ENCODE peak calls at places on chromosomes 6 and 20, in four cellular contexts. One of them, this sample, is unnamed.

GRCh38 chr6:104689551-104690205 is 170.0 kb downstream of the HACE1 start:
- DNase-seq in HepG2: no peak
- DNase-seq in SJSA1: peak; percentile 6
- DNase-seq in tibial nerve: no peak
- DNase-seq in this sample: no peak

GRCh38 chr6:165822501-165822900 is 159.5 kb upstream of the PDE10A start:
- DNase-seq in SJSA1: no peak
- DNase-seq in HepG2: no peak
- DNase-seq in tibial nerve: no peak
- DNase-seq in this sample: no peak

GRCh38 chr6:139308936-139309603 is 17.3 kb upstream of the TXLNB start:
- DNase-seq in tibial nerve: no peak
- DNase-seq in HepG2: peak; percentile 72
- DNase-seq in SJSA1: no peak
- DNase-seq in this sample: no peak

GRCh38 chr6:139325686-139326085 is 33.9 kb upstream of the TXLNB start:
- DNase-seq in HepG2: no peak
- DNase-seq in tibial nerve: no peak
- DNase-seq in SJSA1: no peak
- DNase-seq in this sample: no peak

GRCh38 chr6:157798851-157799250 is 24.2 kb upstream of the SNX9 start:
- DNase-seq in HepG2: no peak
- DNase-seq in tibial nerve: no peak
- DNase-seq in SJSA1: no peak
- DNase-seq in this sample: no peak

GRCh38 chr6:148343383-148343782 is 745 bp downstream of the SASH1 start:
- DNase-seq in HepG2: no peak
- DNase-seq in tibial nerve: no peak
- DNase-seq in SJSA1: peak; percentile 64
- DNase-seq in this sample: no peak

GRCh38 chr6:617485-618100 is 39.3 kb downstream of the HUS1B start:
- DNase-seq in HepG2: no peak
- DNase-seq in SJSA1: peak; percentile 12
- DNase-seq in tibial nerve: no peak
- DNase-seq in this sample: no peak

GRCh38 chr20:25191689-25192088 is 3.8 kb upstream of the ENTPD6 start:
- DNase-seq in SJSA1: no peak
- DNase-seq in tibial nerve: no peak
- DNase-seq in HepG2: no peak
- DNase-seq in this sample: no peak

GRCh38 chr6:107658920-107659879 is 164.9 kb downstream of the SCML4 start:
- DNase-seq in HepG2: peak; percentile 44
- DNase-seq in tibial nerve: no peak
- DNase-seq in SJSA1: no peak
- DNase-seq in this sample: no peak

DNA sequence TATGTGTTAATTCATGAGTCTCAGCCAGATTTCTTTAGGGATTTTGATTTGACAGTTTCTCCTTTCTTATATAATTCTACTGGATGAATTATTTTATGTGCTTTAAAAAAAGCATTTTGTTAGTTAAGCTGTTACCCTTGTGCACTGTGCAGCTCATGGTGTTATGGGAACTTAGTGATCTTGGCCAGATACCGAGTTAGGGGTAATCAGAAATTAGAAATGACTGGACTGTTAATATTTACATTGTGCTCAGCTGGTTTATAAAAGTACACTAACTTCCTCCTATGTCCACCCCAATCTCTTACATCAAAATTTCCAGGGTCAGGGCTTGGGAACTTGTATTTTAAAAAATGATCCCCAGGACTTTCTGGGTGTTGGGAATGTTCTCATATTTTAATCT is 260.0 kb downstream of the ZFAND3 start:
- DNase-seq in SJSA1: no peak
- DNase-seq in tibial nerve: no peak
- DNase-seq in HepG2: no peak
- DNase-seq in this sample: no peak
- H3K27ac ChIP-seq in SJSA1: no peak overlapping the region
- H3K27ac ChIP-seq in tibial nerve: no peak overlapping the region
- H3K27ac ChIP-seq in HepG2: no peak overlapping the region
- H3K27ac ChIP-seq in this sample: no peak overlapping the region

GRCh38 chr6:15304337-15305078 is 58.6 kb downstream of the JARID2 start:
- DNase-seq in HepG2: no peak
- DNase-seq in tibial nerve: no peak
- DNase-seq in SJSA1: no peak
- DNase-seq in this sample: no peak

GRCh38 chr6:15303920-15304291 is 58.0 kb downstream of the JARID2 start:
- DNase-seq in tibial nerve: no peak
- DNase-seq in HepG2: no peak
- DNase-seq in SJSA1: no peak
- DNase-seq in this sample: no peak

GRCh38 chr6:15305496-15305895 is 59.6 kb downstream of the JARID2 start:
- DNase-seq in HepG2: no peak
- DNase-seq in SJSA1: no peak
- DNase-seq in tibial nerve: no peak
- DNase-seq in this sample: no peak

GRCh38 chr6:15303162-15303919 is 57.5 kb downstream of the JARID2 start:
- DNase-seq in tibial nerve: no peak
- DNase-seq in SJSA1: no peak
- DNase-seq in HepG2: no peak
- DNase-seq in this sample: no peak

DNA sequence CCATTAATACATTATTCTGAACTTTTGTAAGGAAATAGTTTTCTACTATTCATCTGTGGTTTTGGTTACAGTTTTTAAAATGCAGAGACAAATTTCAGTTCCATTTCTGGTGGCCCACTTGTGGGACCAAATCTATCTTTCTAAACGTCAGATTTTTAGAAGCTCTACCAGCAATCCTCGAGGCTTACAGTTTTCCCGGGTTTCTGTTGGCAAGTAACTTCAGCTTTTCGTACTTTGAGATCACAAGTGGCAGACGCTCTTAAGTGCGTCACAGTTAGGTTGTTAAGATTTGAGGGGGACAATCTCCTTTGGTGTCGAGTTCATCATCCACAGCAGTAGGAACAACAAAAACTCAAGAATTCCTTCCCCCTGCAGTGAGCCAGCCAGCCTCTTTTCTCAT is 60.0 kb downstream of the JARID2 start:
- DNase-seq in SJSA1: no peak
- DNase-seq in tibial nerve: no peak
- DNase-seq in HepG2: no peak
- DNase-seq in this sample: no peak
- H3K27ac ChIP-seq in SJSA1: no peak overlapping the region
- H3K27ac ChIP-seq in tibial nerve: no peak overlapping the region
- H3K27ac ChIP-seq in HepG2: no peak overlapping the region
- H3K27ac ChIP-seq in this sample: no peak overlapping the region

GRCh38 chr6:2940010-2940850 is 31.1 kb downstream of the SERPINB6 start:
- DNase-seq in tibial nerve: no peak
- DNase-seq in SJSA1: no peak
- DNase-seq in HepG2: peak; percentile 42
- DNase-seq in this sample: no peak

GRCh38 chr6:2937627-2938003 is 33.8 kb downstream of the SERPINB6 start:
- DNase-seq in SJSA1: no peak
- DNase-seq in HepG2: no peak
- DNase-seq in tibial nerve: no peak
- DNase-seq in this sample: no peak

GRCh38 chr6:2939315-2940009 is 31.9 kb downstream of the SERPINB6 start:
- DNase-seq in tibial nerve: no peak
- DNase-seq in SJSA1: no peak
- DNase-seq in HepG2: no peak
- DNase-seq in this sample: no peak

GRCh38 chr6:2938632-2939083 is 32.7 kb downstream of the SERPINB6 start:
- DNase-seq in HepG2: peak; percentile 90
- DNase-seq in SJSA1: no peak
- DNase-seq in tibial nerve: no peak
- DNase-seq in this sample: no peak

GRCh38 chr6:2938004-2938631 is 33.2 kb downstream of the SERPINB6 start:
- DNase-seq in HepG2: no peak
- DNase-seq in SJSA1: no peak
- DNase-seq in tibial nerve: no peak
- DNase-seq in this sample: no peak
- H3K27ac ChIP-seq in HepG2: no peak overlapping the region
- H3K27ac ChIP-seq in SJSA1: no peak overlapping the region
- H3K27ac ChIP-seq in tibial nerve: no peak overlapping the region
- H3K27ac ChIP-seq in this sample: no peak overlapping the region

GRCh38 chr20:32777177-32777956 is 15.2 kb downstream of the DNMT3B start:
- DNase-seq in tibial nerve: no peak
- DNase-seq in SJSA1: no peak
- DNase-seq in HepG2: peak; percentile 56
- DNase-seq in this sample: no peak

GRCh38 chr20:32784369-32785080 is 22.3 kb downstream of the DNMT3B start:
- DNase-seq in tibial nerve: no peak
- DNase-seq in SJSA1: no peak
- DNase-seq in HepG2: no peak
- DNase-seq in this sample: no peak

GRCh38 chr20:32779500-32780215 is 17.5 kb downstream of the DNMT3B start:
- DNase-seq in SJSA1: no peak
- DNase-seq in tibial nerve: no peak
- DNase-seq in HepG2: no peak
- DNase-seq in this sample: no peak

GRCh38 chr20:32780278-32780677 is 18.1 kb downstream of the DNMT3B start:
- DNase-seq in SJSA1: no peak
- DNase-seq in tibial nerve: no peak
- DNase-seq in HepG2: no peak
- DNase-seq in this sample: no peak

GRCh38 chr20:32780749-32781402 is 18.7 kb downstream of the DNMT3B start:
- DNase-seq in HepG2: no peak
- DNase-seq in SJSA1: no peak
- DNase-seq in tibial nerve: no peak
- DNase-seq in this sample: peak; percentile 61
- H3K27ac ChIP-seq in HepG2: no peak overlapping the region
- H3K27ac ChIP-seq in SJSA1: no peak overlapping the region
- H3K27ac ChIP-seq in tibial nerve: no peak overlapping the region
- H3K27ac ChIP-seq in this sample: no peak overlapping the region

DNA sequence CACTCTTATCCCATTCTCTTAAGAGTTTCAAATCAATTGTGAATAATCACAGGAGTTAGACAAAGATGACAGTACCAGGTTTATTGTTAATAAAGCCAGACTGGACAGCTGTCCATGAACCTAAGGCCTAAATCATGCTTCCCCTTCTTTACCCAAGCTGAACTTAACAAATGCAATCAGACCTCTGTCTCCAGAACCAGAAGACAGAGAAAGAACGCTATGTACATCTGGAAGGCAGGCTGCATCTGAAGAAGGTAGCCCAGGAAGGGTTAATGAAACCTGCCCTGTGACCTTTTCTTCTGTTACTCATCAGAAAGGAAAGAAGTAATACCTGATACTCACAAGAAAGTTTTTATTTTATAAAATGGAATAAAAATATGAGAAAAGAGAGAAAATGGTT is 118.6 kb downstream of the EYA4 start:
- DNase-seq in SJSA1: no peak
- DNase-seq in tibial nerve: no peak
- DNase-seq in HepG2: no peak
- DNase-seq in this sample: no peak
- H3K27ac ChIP-seq in SJSA1: no peak overlapping the region
- H3K27ac ChIP-seq in tibial nerve: no peak overlapping the region
- H3K27ac ChIP-seq in HepG2: no peak overlapping the region
- H3K27ac ChIP-seq in this sample: no peak overlapping the region

GRCh38 chr6:31827286-31828079 is at the start of gene HSPA1B:
- DNase-seq in SJSA1: peak; percentile 100
- DNase-seq in HepG2: peak; percentile 100
- DNase-seq in tibial nerve: peak; percentile 100
- DNase-seq in this sample: peak; percentile 99

GRCh38 chr6:31821301-31822037 is 6.1 kb upstream of the HSPA1B start:
- DNase-seq in SJSA1: peak; percentile 80
- DNase-seq in HepG2: no peak
- DNase-seq in tibial nerve: no peak
- DNase-seq in this sample: peak; percentile 36

GRCh38 chr6:31822038-31822821 is 5.3 kb upstream of the HSPA1B start:
- DNase-seq in HepG2: peak; percentile 67
- DNase-seq in SJSA1: peak; percentile 80
- DNase-seq in tibial nerve: peak; percentile 88
- DNase-seq in this sample: peak; percentile 86

GRCh38 chr6:31826793-31827285 is 699 bp upstream of the HSPA1B start:
- DNase-seq in HepG2: no peak
- DNase-seq in tibial nerve: peak; percentile 88
- DNase-seq in SJSA1: no peak
- DNase-seq in this sample: peak; percentile 41

GRCh38 chr6:31825553-31825952 is 2.0 kb upstream of the HSPA1B start:
- DNase-seq in tibial nerve: no peak
- DNase-seq in SJSA1: no peak
- DNase-seq in HepG2: no peak
- DNase-seq in this sample: no peak
- H3K27ac ChIP-seq in tibial nerve: peak overlapping the region; percentile 87
- H3K27ac ChIP-seq in SJSA1: no peak overlapping the region
- H3K27ac ChIP-seq in HepG2: peak overlapping the region; percentile 5
- H3K27ac ChIP-seq in this sample: peak overlapping the region; percentile 99